ENCODE peak calls at places on chromosome 22, in four cellular contexts. J, I, E and H are unnamed samples.

GRCh38 chr22:48808038-48808960 is 1019.4 kb downstream of the BRD1 start:
- DNase-seq in J (no peak), E (no peak), I (no peak), H (no peak)

GRCh38 chr22:45051419-45051818 is 41.6 kb upstream of the PHF21B start:
- DNase-seq in J (no peak), I (no peak), E (no peak), H (no peak)

GRCh38 chr22:25509391-25509791 is 55.1 kb upstream of the GRK3 start:
- DNase-seq in I (no peak), J (no peak), E (no peak), H (no peak)

GRCh38 chr22:35638408-35638807 is 9.8 kb upstream of the APOL6 start:
- DNase-seq in E (no peak), I (no peak), J (no peak), H (peak; percentile 55)

GRCh38 chr22:23754220-23754919 is at the start of gene VPREB3:
- DNase-seq in I (no peak), E (no peak), J (no peak), H (no peak)

GRCh38 chr22:20798218-20798617 is 24.3 kb downstream of the SERPIND1 start:
- DNase-seq in I (no peak), J (no peak), E (no peak), H (no peak)

GRCh38 chr22:32660292-32660691 is 141.2 kb upstream of the TIMP3 start:
- DNase-seq in E (no peak), J (no peak), I (peak; percentile 77), H (peak; percentile 81)

GRCh38 chr22:44577391-44578114 is 79.5 kb upstream of the RTL6 start:
- DNase-seq in J (no peak), I (peak; percentile 32), E (no peak), H (no peak)

GRCh38 chr22:42022162-42022847 is 23.7 kb downstream of the WBP2NL start:
- DNase-seq in J (no peak), E (no peak), I (no peak), H (peak; percentile 23)

GRCh38 chr22:21098099-21098671 is 52.4 kb downstream of the LRRC74B start:
- DNase-seq in I (no peak), J (no peak), E (no peak), H (no peak)

GRCh38 chr22:25282346-25282670 is 62.9 kb downstream of the CRYBB2 start:
- DNase-seq in I (no peak), E (no peak), J (no peak), H (no peak)

GRCh38 chr22:44532466-44533025 is 34.5 kb upstream of the RTL6 start:
- DNase-seq in I (no peak), E (no peak), J (no peak), H (no peak)

GRCh38 chr22:40215266-40215665 is 37.5 kb downstream of the TNRC6B start:
- DNase-seq in E (no peak), J (no peak), I (no peak), H (no peak)

GRCh38 chr22:26168199-26168915 is 905 bp upstream of the SEZ6L start:
- DNase-seq in J (no peak), E (no peak), I (no peak), H (no peak)